ENCODE peak calls at places on chromosomes 5 and 9, in seven cellular contexts. I is endothelial cell of umbilical vein; D is foreskin keratinocyte; N is upper lobe of right lung; C is naive thymus-derived CD4-positive, alpha-beta T cell; B is right lobe of liver; H is CD8-positive, alpha-beta memory T cell. R is an unnamed sample.

GRCh38 chr9:16257604-16258003 is 612.9 kb downstream of the BNC2 start:
- DNase-seq in I (peak; percentile 10), D (no peak), N (no peak), C (no peak), B (no peak), H (no peak), R (no peak)

GRCh38 chr9:969693-970309 is 6.7 kb upstream of the DMRT3 start:
- DNase-seq in I (no peak), D (no peak), N (no peak), C (no peak), B (no peak), H (no peak), R (no peak)

GRCh38 chr5:10528056-10528816 is 35.6 kb upstream of the ANKRD33B start:
- DNase-seq in I (no peak), D (no peak), N (no peak), C (no peak), B (no peak), H (no peak), R (no peak)

GRCh38 chr5:167950126-167950721 is 341.2 kb upstream of the WWC1 start:
- DNase-seq in I (no peak), D (peak; percentile 43), N (no peak), C (no peak), B (no peak), H (no peak), R (no peak)

GRCh38 chr5:91641730-91642350 is 258.7 kb upstream of the ARRDC3 start:
- DNase-seq in I (peak; percentile 51), D (no peak), N (no peak), C (no peak), B (no peak), H (no peak), R (peak; percentile 26)

GRCh38 chr5:125181159-125181558 is 434.7 kb upstream of the ZNF608 start:
- DNase-seq in I (no peak), D (no peak), N (no peak), C (no peak), B (no peak), H (no peak), R (no peak)

GRCh38 chr5:18195910-18196309 is 561.6 kb downstream of the TAF11L14 start:
- DNase-seq in I (no peak), D (peak; percentile 70), N (no peak), C (no peak), B (no peak), H (no peak), R (no peak)

GRCh38 chr9:108468364-108468763 is 387.4 kb downstream of the ACTL7B start:
- DNase-seq in I (peak; percentile 36), D (no peak), N (no peak), C (no peak), B (no peak), H (no peak), R (no peak)

GRCh38 chr5:159104058-159104651 is 4.4 kb upstream of the EBF1 start:
- DNase-seq in I (no peak), D (no peak), N (peak; percentile 63), C (no peak), B (peak; percentile 52), H (no peak), R (no peak)

GRCh38 chr5:139761057-139761450 is 34.6 kb upstream of the PSD2 start:
- DNase-seq in I (no peak), D (no peak), N (no peak), C (no peak), B (no peak), H (no peak), R (no peak)

GRCh38 chr5:139758510-139759036 is 37.0 kb upstream of the PSD2 start:
- DNase-seq in I (no peak), D (no peak), N (no peak), C (no peak), B (no peak), H (no peak), R (no peak)

GRCh38 chr5:139759219-139759721 is 36.3 kb upstream of the PSD2 start:
- DNase-seq in I (no peak), D (no peak), N (no peak), C (no peak), B (no peak), H (no peak), R (no peak)

GRCh38 chr5:139761501-139761900 is 34.1 kb upstream of the PSD2 start:
- DNase-seq in I (no peak), D (no peak), N (no peak), C (no peak), B (no peak), H (no peak), R (no peak)

DNA sequence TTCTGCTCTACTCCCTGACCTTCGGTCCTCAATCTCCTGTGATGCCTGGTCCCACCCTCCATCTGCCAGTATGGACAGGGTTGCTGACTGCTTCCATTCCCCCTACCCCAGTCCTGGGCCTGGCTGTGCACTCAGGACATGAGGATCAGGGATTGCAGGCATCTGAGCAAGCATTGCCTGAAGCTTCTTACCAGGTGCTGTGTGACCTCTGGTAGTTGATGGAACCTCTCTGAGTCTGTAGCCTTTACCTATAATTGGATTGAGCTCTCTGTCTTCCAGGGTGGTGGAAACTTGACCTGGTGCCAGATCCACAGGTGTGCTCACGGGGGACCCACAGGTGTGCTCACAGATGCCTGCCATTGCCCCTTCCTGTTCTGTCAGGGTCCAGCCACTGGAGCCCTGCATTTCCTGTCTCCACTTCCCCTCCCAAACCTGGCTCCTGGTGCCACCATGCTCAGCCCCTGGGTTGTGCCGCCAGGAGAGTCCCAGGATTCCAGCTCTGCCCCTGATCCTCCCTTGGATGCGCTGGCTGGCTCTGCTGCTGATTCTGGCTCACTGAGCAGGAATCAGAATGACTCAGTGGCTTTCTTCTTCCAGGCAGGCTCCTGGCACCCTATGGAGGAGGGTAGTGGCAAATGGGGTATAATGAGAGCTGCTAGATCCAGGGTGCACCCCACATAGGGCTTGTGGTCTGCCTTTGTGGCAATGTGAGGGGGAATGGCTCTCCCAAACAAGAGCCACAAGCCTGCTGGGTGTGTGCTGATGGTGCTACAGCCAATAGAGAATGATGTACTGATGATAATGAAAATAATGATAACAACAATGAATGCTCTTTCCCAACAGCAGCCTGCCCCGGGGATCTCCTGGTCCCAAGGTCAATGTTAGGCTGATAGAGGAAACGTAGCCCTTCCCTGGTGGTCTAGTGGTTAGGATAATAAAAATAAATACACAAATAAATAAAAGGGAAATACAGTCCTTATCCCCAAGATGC is 35.2 kb upstream of the PSD2 start:
- DNase-seq in I (no peak), D (no peak), N (no peak), C (no peak), B (no peak), H (no peak), R (no peak)
- H3K27me3 ChIP-seq in I (peaks cover 27% of the 10 kb centered on the region), D (peaks cover 82% of the 10 kb centered on the region), N (peaks cover 48% of the 10 kb centered on the region), C (peaks cover 17% of the 10 kb centered on the region), B (no peaks in the 10 kb centered on the region), H (peaks cover 33% of the 10 kb centered on the region), R (no peaks in the 10 kb centered on the region)

GRCh38 chr5:175443514-175444059 is 395 bp downstream of the DRD1 start:
- DNase-seq in I (no peak), D (no peak), N (no peak), C (no peak), B (no peak), H (no peak), R (no peak)

GRCh38 chr5:175448276-175448675 is 4.3 kb upstream of the DRD1 start:
- DNase-seq in I (no peak), D (no peak), N (no peak), C (no peak), B (no peak), H (no peak), R (no peak)

GRCh38 chr5:175444905-175445456 is 999 bp upstream of the DRD1 start:
- DNase-seq in I (no peak), D (no peak), N (no peak), C (no peak), B (no peak), H (no peak), R (no peak)

GRCh38 chr5:175447571-175447970 is 3.6 kb upstream of the DRD1 start:
- DNase-seq in I (no peak), D (no peak), N (no peak), C (no peak), B (no peak), H (no peak), R (no peak)

GRCh38 chr5:175444060-175444904 is at the start of gene DRD1:
- DNase-seq in I (peak; percentile 20), D (no peak), N (peak; percentile 69), C (no peak), B (peak; percentile 62), H (peak; percentile 7), R (peak; percentile 31)
- H3K27me3 ChIP-seq in I (peaks cover 5% of the 10 kb centered on the region), D (peaks cover 82% of the 10 kb centered on the region), N (peaks cover 46% of the 10 kb centered on the region), C (peaks cover 12% of the 10 kb centered on the region), B (no peaks in the 10 kb centered on the region), H (peaks cover 29% of the 10 kb centered on the region), R (no peaks in the 10 kb centered on the region)

DNA sequence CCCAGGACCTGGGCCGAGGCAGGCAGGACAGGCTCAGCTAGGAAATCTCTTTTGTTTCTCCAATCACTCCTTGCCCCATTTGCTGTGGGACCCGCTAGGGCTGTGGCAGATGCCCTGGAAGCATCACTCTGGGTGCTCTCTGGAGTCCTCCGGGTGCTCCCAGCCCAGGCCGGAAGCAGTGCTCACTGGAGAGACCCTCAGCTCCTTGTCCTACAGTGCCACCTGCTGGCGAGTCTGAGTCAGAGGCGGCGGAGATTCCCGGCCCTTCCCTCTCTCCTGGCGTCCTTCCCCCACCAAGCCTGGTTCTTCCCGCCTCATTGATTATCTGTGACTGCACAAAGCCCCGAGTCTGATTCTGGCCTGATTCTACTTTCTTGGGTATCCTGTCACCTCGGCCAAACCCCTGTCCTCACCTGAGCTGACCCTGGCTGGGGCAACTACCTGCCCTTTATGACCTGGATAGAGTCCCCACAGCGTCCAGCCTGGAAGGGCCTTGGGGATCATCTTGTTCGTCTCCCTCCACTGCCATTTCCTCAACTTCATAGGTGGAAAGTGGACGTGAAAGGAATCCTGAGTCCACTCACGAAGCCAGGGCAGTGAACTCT is 7.3 kb upstream of the BARHL1 start:
- DNase-seq in I (peak; percentile 58), D (no peak), N (peak; percentile 80), C (no peak), B (peak; percentile 80), H (peak; percentile 27), R (peak; percentile 82)
- H3K27me3 ChIP-seq in I (peaks cover 37% of the 10 kb centered on the region), D (peaks cover 72% of the 10 kb centered on the region), N (peaks cover 56% of the 10 kb centered on the region), C (peaks cover 33% of the 10 kb centered on the region), B (peaks cover 19% of the 10 kb centered on the region), H (peaks cover 35% of the 10 kb centered on the region), R (no peaks in the 10 kb centered on the region)

GRCh38 chr5:59264641-59265245 is 628.8 kb downstream of the PDE4D start:
- DNase-seq in I (no peak), D (no peak), N (no peak), C (no peak), B (no peak), H (no peak), R (peak; percentile 34)

GRCh38 chr5:59264013-59264412 is 629.5 kb downstream of the PDE4D start:
- DNase-seq in I (no peak), D (no peak), N (no peak), C (no peak), B (no peak), H (no peak), R (no peak)

GRCh38 chr5:59260973-59261372 is 632.6 kb downstream of the PDE4D start:
- DNase-seq in I (no peak), D (no peak), N (no peak), C (no peak), B (no peak), H (no peak), R (no peak)

GRCh38 chr5:59261969-59262368 is 631.6 kb downstream of the PDE4D start:
- DNase-seq in I (no peak), D (no peak), N (no peak), C (no peak), B (no peak), H (no peak), R (no peak)

GRCh38 chr5:59266410-59266809 is 627.1 kb downstream of the PDE4D start:
- DNase-seq in I (no peak), D (no peak), N (no peak), C (no peak), B (no peak), H (no peak), R (peak; percentile 55)
- H3K27me3 ChIP-seq in I (no peaks in the 10 kb centered on the region), D (no peaks in the 10 kb centered on the region), N (no peaks in the 10 kb centered on the region), C (no peaks in the 10 kb centered on the region), B (no peaks in the 10 kb centered on the region), H (no peaks in the 10 kb centered on the region), R (no peaks in the 10 kb centered on the region)

GRCh38 chr9:132427015-132427414 is 17.0 kb downstream of the CFAP77 start:
- DNase-seq in I (no peak), D (no peak), N (no peak), C (no peak), B (no peak), H (no peak), R (no peak)
- H3K27me3 ChIP-seq in I (peaks cover 36% of the 10 kb centered on the region), D (peaks cover 76% of the 10 kb centered on the region), N (peaks cover 46% of the 10 kb centered on the region), C (peaks cover 3% of the 10 kb centered on the region), B (no peaks in the 10 kb centered on the region), H (peaks cover 4% of the 10 kb centered on the region), R (peaks cover 2% of the 10 kb centered on the region)

R was measured in Caco-2.